ENCODE peak calls at places on chromosomes 1 and 21, in eight cellular contexts. O is CD8-positive, alpha-beta T cell; M is lung; T is small intestine; L is left lung; U is mesendoderm; D is foreskin keratinocyte; B is fibroblast of lung. Z is an unnamed sample. For H3K4me1, the result is how much of the 10 kb centered on the place peaks cover.

GRCh38 chr1:204348722-204349121 is 11.0 kb downstream of the PLEKHA6 start:
- DNase-seq in O (no peak), M (peak), T (peak), L (peak), U (peak), D (no peak), B (peak), Z (peak)

GRCh38 chr1:6325482-6325881 is 64.6 kb upstream of the GPR153 start:
- DNase-seq in O (no peak), M (no peak), T (peak), L (no peak), U (no peak), D (peak), B (no peak), Z (no peak)

GRCh38 chr1:58883037-58883887 is 99.4 kb upstream of the JUN start:
- DNase-seq in O (no peak), M (peak), T (peak), L (peak), U (peak), D (peak), B (peak), Z (peak)

GRCh38 chr1:150973826-150974579 is 632 bp downstream of the CERS2 start:
- DNase-seq in O (peak), M (peak), T (peak), L (peak), U (peak), D (peak), B (peak), Z (peak)

GRCh38 chr1:230121950-230122349 is 54.9 kb downstream of the GALNT2 start:
- DNase-seq in O (no peak), M (no peak), T (no peak), L (no peak), U (no peak), D (no peak), B (no peak), Z (no peak)

GRCh38 chr1:236151739-236152424 is 9.5 kb downstream of the GPR137B start:
- DNase-seq in O (no peak), M (no peak), T (no peak), L (no peak), U (no peak), D (no peak), B (no peak), Z (no peak)

GRCh38 chr1:36446261-36446660 is 4.0 kb downstream of the OSCP1 start:
- DNase-seq in O (no peak), M (no peak), T (no peak), L (no peak), U (peak), D (no peak), B (no peak), Z (peak)

GRCh38 chr1:216144661-216145450 is 278.4 kb downstream of the USH2A start:
- DNase-seq in O (no peak), M (no peak), T (no peak), L (no peak), U (peak), D (no peak), B (no peak), Z (peak)

GRCh38 chr1:66925944-66926343 is 1.2 kb downstream of the MIER1 start:
- DNase-seq in O (no peak), M (no peak), T (no peak), L (no peak), U (peak), D (no peak), B (no peak), Z (peak)

GRCh38 chr1:76302711-76303347 is 228.3 kb downstream of the ST6GALNAC3 start:
- DNase-seq in O (no peak), M (no peak), T (no peak), L (no peak), U (no peak), D (no peak), B (no peak), Z (no peak)

GRCh38 chr1:6384962-6385672 is 8.4 kb downstream of the ACOT7 start:
- DNase-seq in O (no peak), M (no peak), T (no peak), L (no peak), U (no peak), D (no peak), B (peak), Z (no peak)

GRCh38 chr1:46516140-46516539 is 26.5 kb downstream of the DMBX1 start:
- DNase-seq in O (no peak), M (no peak), T (no peak), L (no peak), U (no peak), D (no peak), B (no peak), Z (no peak)

GRCh38 chr1:173768827-173769226 is 54.0 kb downstream of the KLHL20 start:
- DNase-seq in O (no peak), M (no peak), T (no peak), L (no peak), U (no peak), D (no peak), B (no peak), Z (no peak)

GRCh38 chr1:168092151-168092550 is 44.6 kb downstream of the GPR161 start:
- DNase-seq in O (no peak), M (no peak), T (no peak), L (no peak), U (no peak), D (no peak), B (no peak), Z (no peak)

GRCh38 chr1:55277377-55278130 is 62.4 kb upstream of the USP24 start:
- DNase-seq in O (peak), M (peak), T (peak), L (peak), U (peak), D (peak), B (peak), Z (peak)

GRCh38 chr1:230283678-230284077 is 142.5 kb downstream of the PGBD5 start:
- DNase-seq in O (no peak), M (no peak), T (no peak), L (no peak), U (no peak), D (no peak), B (no peak), Z (no peak)

GRCh38 chr1:224427346-224427745 is 7.3 kb downstream of the WDR26 start:
- DNase-seq in O (no peak), M (no peak), T (no peak), L (no peak), U (no peak), D (peak), B (peak), Z (no peak)

GRCh38 chr1:171372418-171373088 is 58.6 kb downstream of the FMO4 start:
- DNase-seq in O (no peak), M (no peak), T (no peak), L (no peak), U (no peak), D (peak), B (no peak), Z (no peak)

GRCh38 chr1:109824349-109825115 is 60.8 kb upstream of the EPS8L3 start:
- DNase-seq in O (no peak), M (no peak), T (no peak), L (no peak), U (no peak), D (peak), B (no peak), Z (no peak)

GRCh38 chr1:35925741-35926140 is 5.2 kb upstream of the AGO3 start:
- DNase-seq in O (no peak), M (no peak), T (no peak), L (no peak), U (no peak), D (no peak), B (peak), Z (no peak)

GRCh38 chr1:212655668-212656440 is 43.8 kb downstream of the BATF3 start:
- DNase-seq in O (no peak), M (no peak), T (no peak), L (no peak), U (peak), D (peak), B (peak), Z (no peak)

GRCh38 chr1:200380589-200381021 is 29.2 kb downstream of the ZNF281 start:
- DNase-seq in O (no peak), M (no peak), T (no peak), L (no peak), U (no peak), D (no peak), B (no peak), Z (no peak)

GRCh38 chr21:8991968-8992621 is 1529.3 kb upstream of the TPTE start:
- DNase-seq in O (no peak), M (no peak), T (no peak), L (no peak), U (no peak), D (no peak), B (peak), Z (no peak)

GRCh38 chr1:228500143-228500736 is 13.1 kb downstream of the RNF187 start:
- DNase-seq in O (no peak), M (no peak), T (peak), L (no peak), U (no peak), D (no peak), B (no peak), Z (no peak)

GRCh38 chr1:19529570-19530145 is 44.3 kb upstream of the CAPZB start:
- DNase-seq in O (no peak), M (no peak), T (no peak), L (no peak), U (peak), D (no peak), B (no peak), Z (no peak)

GRCh38 chr1:210250665-210250997 is 18.0 kb downstream of the SERTAD4 start:
- DNase-seq in O (no peak), M (no peak), T (peak), L (peak), U (peak), D (no peak), B (peak), Z (peak)

GRCh38 chr1:76949503-76949902 is 82.2 kb downstream of the ST6GALNAC5 start:
- DNase-seq in O (no peak), M (no peak), T (no peak), L (no peak), U (no peak), D (peak), B (peak), Z (no peak)

GRCh38 chr1:230807029-230807428 is 59.8 kb downstream of the CAPN9 start:
- DNase-seq in O (no peak), M (peak), T (no peak), L (no peak), U (no peak), D (no peak), B (no peak), Z (no peak)

GRCh38 chr1:40045182-40045581 is 4.7 kb downstream of the CAP1 start:
- DNase-seq in O (no peak), M (no peak), T (no peak), L (no peak), U (no peak), D (no peak), B (peak), Z (no peak)

GRCh38 chr1:150210086-150210485 is 25.8 kb downstream of the ANP32E start:
- DNase-seq in O (no peak), M (no peak), T (no peak), L (no peak), U (no peak), D (no peak), B (no peak), Z (no peak)

GRCh38 chr1:207823880-207824566 is 72.2 kb downstream of the CD46 start:
- DNase-seq in O (peak), M (peak), T (peak), L (peak), U (peak), D (peak), B (peak), Z (peak)
- H3K4me1 ChIP-seq in O (half or more), M (under half), T (under half), L (half or more), U (under half), D (under half), B (under half), Z (under half)

GRCh38 chr1:2251363-2251762 is 23.2 kb downstream of the SKI start:
- DNase-seq in O (no peak), M (no peak), T (no peak), L (no peak), U (no peak), D (no peak), B (no peak), Z (no peak)
- H3K4me1 ChIP-seq in O (half or more), M (under half), T (under half), L (half or more), U (under half), D (under half), B (under half), Z (under half)

DNA sequence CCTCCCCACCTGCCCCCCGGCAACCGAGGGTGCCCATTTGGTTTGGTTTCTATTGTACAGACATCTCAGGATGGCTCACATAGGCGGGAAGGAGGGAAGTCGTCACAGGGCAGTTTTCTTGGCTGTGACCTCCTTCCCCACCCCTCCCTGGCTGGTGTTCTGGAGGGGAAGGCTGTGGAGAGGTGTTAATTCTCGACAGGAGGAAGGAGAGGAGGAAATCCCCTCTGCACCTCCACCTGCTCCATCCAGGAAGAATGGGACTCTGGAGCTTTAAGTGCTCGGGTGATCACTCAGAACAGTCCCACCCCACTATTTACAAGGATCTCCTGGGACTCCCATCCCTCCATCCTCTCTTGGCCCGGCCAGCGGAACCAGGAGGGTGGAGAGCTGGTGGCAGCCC is 7.6 kb downstream of the MEX3A start:
- DNase-seq in O (no peak), M (no peak), T (no peak), L (no peak), U (peak), D (no peak), B (no peak), Z (peak)
- H3K4me1 ChIP-seq in O (under half), M (under half), T (under half), L (under half), U (under half), D (under half), B (under half), Z (half or more)

DNA sequence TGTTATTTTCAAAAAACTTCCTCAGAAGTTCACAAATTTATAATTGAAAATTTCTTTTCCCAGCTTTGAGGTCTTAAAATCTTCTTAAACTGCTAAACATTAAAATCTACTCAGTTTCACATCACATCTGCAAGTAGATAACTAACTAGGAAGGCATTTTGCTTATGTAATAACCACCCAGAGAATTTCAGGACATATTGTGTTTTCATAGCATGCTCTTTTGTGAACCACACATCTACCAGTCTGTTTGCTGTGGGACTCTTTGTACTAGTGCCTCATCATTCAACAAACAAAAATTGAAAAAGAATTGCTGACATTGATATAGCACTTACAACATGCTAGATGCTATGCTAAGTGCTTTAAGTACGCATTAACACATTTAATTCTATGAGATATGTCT is 31.6 kb upstream of the C1orf146 start:
- DNase-seq in O (no peak), M (no peak), T (no peak), L (no peak), U (no peak), D (no peak), B (peak), Z (no peak)
- H3K4me1 ChIP-seq in O (under half), M (under half), T (under half), L (under half), U (under half), D (under half), B (under half), Z (under half)

GRCh38 chr1:3240524-3241235 is 171.7 kb downstream of the PRDM16 start:
- DNase-seq in O (no peak), M (no peak), T (no peak), L (no peak), U (no peak), D (no peak), B (no peak), Z (peak)

GRCh38 chr1:3237994-3238704 is 169.1 kb downstream of the PRDM16 start:
- DNase-seq in O (no peak), M (peak), T (no peak), L (peak), U (no peak), D (no peak), B (no peak), Z (no peak)

GRCh38 chr1:3237570-3237969 is 168.6 kb downstream of the PRDM16 start:
- DNase-seq in O (no peak), M (no peak), T (peak), L (no peak), U (no peak), D (no peak), B (no peak), Z (no peak)

GRCh38 chr1:3236955-3237354 is 168.0 kb downstream of the PRDM16 start:
- DNase-seq in O (no peak), M (no peak), T (no peak), L (no peak), U (no peak), D (no peak), B (no peak), Z (no peak)

DNA sequence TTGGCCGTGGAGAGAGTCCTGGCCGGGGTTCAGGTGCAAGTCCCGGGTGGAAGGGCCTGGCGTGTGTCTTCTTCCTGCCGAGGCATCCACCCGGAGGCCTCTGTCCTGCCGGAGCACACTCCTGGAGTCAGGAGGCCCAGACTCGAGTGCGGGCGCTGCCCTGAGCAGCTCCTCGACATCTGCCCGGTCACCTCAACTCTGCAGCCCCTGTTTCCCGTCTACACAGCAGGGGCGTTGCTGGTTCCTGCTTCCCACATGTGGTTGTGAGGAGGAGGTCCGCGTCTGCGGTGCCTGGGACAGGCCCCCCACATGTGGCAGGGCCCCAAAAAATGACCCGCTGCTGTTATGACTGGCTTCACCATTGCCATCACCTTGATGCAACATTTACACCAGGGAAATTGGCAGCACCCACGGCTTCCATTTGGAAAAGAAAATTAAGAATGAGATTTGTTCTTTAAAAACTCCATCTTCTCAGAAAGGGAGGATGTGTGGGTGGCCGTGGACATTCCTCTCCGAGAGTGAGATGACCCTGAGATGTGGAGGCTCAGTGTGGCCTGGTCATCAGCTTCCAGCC is 169.8 kb downstream of the PRDM16 start:
- DNase-seq in O (no peak), M (no peak), T (no peak), L (no peak), U (no peak), D (no peak), B (no peak), Z (no peak)
- H3K4me1 ChIP-seq in O (under half), M (under half), T (under half), L (under half), U (under half), D (under half), B (under half), Z (under half)

GRCh38 chr1:28517649-28517999 is 11.8 kb downstream of the RCC1 start:
- DNase-seq in O (no peak), M (no peak), T (no peak), L (no peak), U (peak), D (peak), B (peak), Z (no peak)

GRCh38 chr1:28518745-28519341 is 13.0 kb downstream of the RCC1 start:
- DNase-seq in O (no peak), M (no peak), T (peak), L (no peak), U (peak), D (peak), B (no peak), Z (no peak)

GRCh38 chr1:28519946-28520725 is 14.3 kb downstream of the RCC1 start:
- DNase-seq in O (no peak), M (no peak), T (no peak), L (no peak), U (no peak), D (no peak), B (no peak), Z (no peak)

GRCh38 chr1:28516518-28516956 is 10.7 kb downstream of the RCC1 start:
- DNase-seq in O (no peak), M (no peak), T (no peak), L (no peak), U (no peak), D (peak), B (no peak), Z (no peak)

DNA sequence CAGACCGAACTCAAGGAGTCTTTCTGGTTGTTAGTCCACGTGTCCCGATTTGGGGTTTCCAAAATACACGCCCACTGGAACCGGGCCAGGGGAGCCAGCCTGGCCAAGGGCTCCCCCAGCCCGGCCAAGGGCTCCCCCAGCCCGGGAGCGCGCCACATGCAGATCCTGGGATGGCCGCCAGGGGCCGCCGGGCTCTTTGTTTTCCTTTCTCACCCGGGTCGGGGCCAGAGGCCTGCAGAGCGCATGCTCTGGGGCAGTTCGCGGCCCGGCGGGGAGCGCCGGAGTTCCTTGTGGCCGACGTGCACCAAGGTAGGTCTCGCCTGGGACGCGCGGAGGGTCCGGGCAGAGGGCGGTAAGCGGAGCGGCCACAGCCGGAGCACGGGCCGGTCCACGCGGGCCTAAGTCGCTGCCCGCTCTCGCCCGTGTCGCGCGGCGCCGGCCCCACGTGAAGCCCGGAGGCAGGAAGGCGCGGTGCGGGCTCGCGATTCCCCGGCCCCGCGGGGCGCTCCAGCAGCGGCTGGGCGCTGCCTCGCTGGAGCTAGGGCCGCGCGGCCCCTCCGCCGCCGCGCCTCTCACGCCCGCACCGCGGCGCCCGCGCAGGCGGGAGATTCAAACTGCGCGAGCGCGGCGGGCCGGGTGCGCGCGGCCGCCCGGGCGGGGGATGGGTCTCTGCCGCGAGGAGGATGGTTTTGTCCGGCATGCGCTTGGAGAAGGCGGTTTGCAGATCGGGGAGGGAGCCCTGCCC is 12.3 kb downstream of the RCC1 start:
- DNase-seq in O (peak), M (peak), T (peak), L (peak), U (peak), D (peak), B (peak), Z (peak)
- H3K4me1 ChIP-seq in O (under half), M (under half), T (under half), L (under half), U (under half), D (under half), B (under half), Z (under half)

Z was measured in GM23338.